ENCODE peak calls at places on chromosomes 4 and X, in seven cellular contexts. P is hepatocyte; C is Ammon's horn; J is progenitor cell of endocrine pancreas; T is OCI-M1; N is stimulated activated CD4-positive, alpha-beta T cell treated with anti-CD3 and anti-CD28 coated beads, Interleukin-12 subunit alpha, Interleukin-12 subunit beta, amount 100 ng/mL, for 48 hours; Q is neural progenitor cell. B is an unnamed sample.

GRCh38 chrX:131288738-131289511 is at the start of gene IGSF1:
- DNase-seq in P (peak), C (peak), J (peak), T (no peak), N (no peak), Q (peak), B (peak)

GRCh38 chr4:176792348-176793059 is at the start of gene VEGFC:
- DNase-seq in P (peak), C (peak), J (peak), T (no peak), N (no peak), Q (peak), B (peak)

GRCh38 chr4:138890921-138891570 is 124.5 kb upstream of the NOCT start:
- DNase-seq in P (no peak), C (no peak), J (no peak), T (no peak), N (no peak), Q (no peak), B (no peak)

GRCh38 chrX:124717537-124717936 is 371.2 kb downstream of the SH2D1A start:
- DNase-seq in P (no peak), C (no peak), J (no peak), T (no peak), N (no peak), Q (no peak), B (no peak)

GRCh38 chr4:164613761-164614277 is 140.1 kb upstream of the SMIM31 start:
- DNase-seq in P (peak), C (no peak), J (no peak), T (peak), N (no peak), Q (no peak), B (no peak)

GRCh38 chr4:151324449-151325319 is 721 bp downstream of the SH3D19 start:
- DNase-seq in P (peak), C (peak), J (peak), T (no peak), N (peak), Q (peak), B (peak)

GRCh38 chr4:41991916-41992767 is 1.8 kb downstream of the SLC30A9 start:
- DNase-seq in P (peak), C (no peak), J (no peak), T (peak), N (no peak), Q (no peak), B (no peak)

GRCh38 chrX:38939067-38939466 is 137.8 kb downstream of the MID1IP1 start:
- DNase-seq in P (no peak), C (no peak), J (no peak), T (no peak), N (no peak), Q (no peak), B (no peak)

GRCh38 chr4:128060130-128060619 is 937 bp upstream of the LARP1B start:
- DNase-seq in P (no peak), C (no peak), J (no peak), T (peak), N (no peak), Q (no peak), B (peak)

GRCh38 chrX:916235-916609 is 285.6 kb downstream of the SHOX start:
- DNase-seq in P (no peak), C (no peak), J (no peak), T (no peak), N (no peak), Q (no peak), B (no peak)

GRCh38 chr4:6887591-6888371 is 21.8 kb upstream of the TBC1D14 start:
- DNase-seq in P (no peak), C (peak), J (no peak), T (no peak), N (no peak), Q (no peak), B (peak)

GRCh38 chrX:108541286-108541685 is 101.6 kb downstream of the COL4A5 start:
- DNase-seq in P (no peak), C (no peak), J (no peak), T (no peak), N (no peak), Q (no peak), B (no peak)

GRCh38 chr4:59920414-59920813 is 1279.7 kb upstream of the ADGRL3 start:
- DNase-seq in P (no peak), C (peak), J (no peak), T (no peak), N (no peak), Q (peak), B (peak)

GRCh38 chr4:152398060-152398459 is 137.8 kb downstream of the FBXW7 start:
- DNase-seq in P (peak), C (no peak), J (no peak), T (peak), N (no peak), Q (peak), B (no peak)

GRCh38 chr4:156251373-156252065 is 297.9 kb upstream of the CTSO start:
- DNase-seq in P (no peak), C (no peak), J (no peak), T (no peak), N (no peak), Q (no peak), B (no peak)

GRCh38 chrX:27439771-27440170 is 23.4 kb downstream of the PPP4R3C start:
- DNase-seq in P (no peak), C (no peak), J (no peak), T (peak), N (no peak), Q (no peak), B (no peak)

GRCh38 chr4:128286474-128287158 is 997 bp downstream of the PGRMC2 start:
- DNase-seq in P (peak), C (no peak), J (no peak), T (peak), N (no peak), Q (peak), B (no peak)

GRCh38 chrX:73962948-73963347 is 341.0 kb upstream of the ZCCHC13 start:
- DNase-seq in P (no peak), C (no peak), J (no peak), T (no peak), N (no peak), Q (no peak), B (no peak)

GRCh38 chr4:99625369-99625768 is 32.3 kb downstream of the C4orf54 start:
- DNase-seq in P (no peak), C (no peak), J (no peak), T (no peak), N (no peak), Q (no peak), B (no peak)

GRCh38 chr4:186755550-186756519 is 32.2 kb upstream of the FAT1 start:
- DNase-seq in P (peak), C (no peak), J (no peak), T (no peak), N (no peak), Q (no peak), B (no peak)

GRCh38 chr4:38162240-38162784 is 202.1 kb downstream of the PTTG2 start:
- DNase-seq in P (peak), C (no peak), J (no peak), T (no peak), N (no peak), Q (peak), B (no peak)

GRCh38 chr4:188934320-188934975 is 795.2 kb downstream of the TRIML1 start:
- DNase-seq in P (no peak), C (no peak), J (no peak), T (no peak), N (no peak), Q (no peak), B (no peak)

GRCh38 chr4:168884251-168885124 is 125.6 kb downstream of the CBR4 start:
- DNase-seq in P (no peak), C (no peak), J (no peak), T (no peak), N (no peak), Q (no peak), B (no peak)

GRCh38 chr4:100100985-100101384 is 89.3 kb downstream of the DDIT4L start:
- DNase-seq in P (no peak), C (no peak), J (no peak), T (no peak), N (no peak), Q (peak), B (no peak)

GRCh38 chr4:98745372-98745771 is 87.0 kb upstream of the TSPAN5 start:
- DNase-seq in P (no peak), C (no peak), J (no peak), T (peak), N (no peak), Q (no peak), B (peak)

GRCh38 chrX:14864626-14865025 is 8.2 kb downstream of the FANCB start:
- DNase-seq in P (no peak), C (no peak), J (no peak), T (no peak), N (no peak), Q (no peak), B (no peak)

GRCh38 chr4:151728679-151729078 is 32.1 kb downstream of the GATB start:
- DNase-seq in P (no peak), C (no peak), J (no peak), T (no peak), N (no peak), Q (no peak), B (no peak)

GRCh38 chr4:47485047-47485692 is at the start of gene ATP10D:
- DNase-seq in P (peak), C (peak), J (peak), T (peak), N (peak), Q (peak), B (peak)

GRCh38 chrX:119981286-119982070 is 37.9 kb upstream of the NKAP start:
- DNase-seq in P (peak), C (no peak), J (no peak), T (peak), N (no peak), Q (peak), B (peak)

GRCh38 chr4:140523370-140523856 is 555 bp upstream of the ELMOD2 start:
- DNase-seq in P (no peak), C (no peak), J (no peak), T (no peak), N (no peak), Q (no peak), B (no peak)

GRCh38 chrX:82757614-82758013 is 750.5 kb upstream of the POU3F4 start:
- DNase-seq in P (no peak), C (no peak), J (no peak), T (no peak), N (no peak), Q (no peak), B (no peak)

GRCh38 chrX:53831662-53832635 is 145.4 kb upstream of the HUWE1 start:
- DNase-seq in P (peak), C (peak), J (no peak), T (peak), N (peak), Q (peak), B (peak)

GRCh38 chr4:185219551-185220344 is 10.3 kb downstream of the SNX25 start:
- DNase-seq in P (peak), C (peak), J (no peak), T (peak), N (no peak), Q (no peak), B (peak)

GRCh38 chrX:13009256-13009655 is 34.3 kb downstream of the TMSB4X start:
- DNase-seq in P (no peak), C (no peak), J (no peak), T (no peak), N (no peak), Q (no peak), B (no peak)

GRCh38 chr4:185127021-185127925 is 15.8 kb upstream of the SLC25A4 start:
- DNase-seq in P (peak), C (no peak), J (peak), T (no peak), N (no peak), Q (peak), B (no peak)

GRCh38 chrX:153317996-153318722 is 3.4 kb downstream of the PNMA6F start:
- DNase-seq in P (no peak), C (no peak), J (no peak), T (no peak), N (no peak), Q (no peak), B (no peak)

GRCh38 chrX:148624951-148625350 is 124.5 kb downstream of the AFF2 start:
- DNase-seq in P (no peak), C (no peak), J (no peak), T (no peak), N (no peak), Q (peak), B (no peak)

GRCh38 chrX:95057341-95057740 is 1383.3 kb downstream of the FAM133A start:
- DNase-seq in P (no peak), C (no peak), J (no peak), T (no peak), N (no peak), Q (no peak), B (no peak)

GRCh38 chrX:150664290-150664689 is 28.9 kb upstream of the MTMR1 start:
- DNase-seq in P (no peak), C (peak), J (no peak), T (no peak), N (no peak), Q (no peak), B (peak)